ENCODE peak calls at places on chromosomes 2 and 18, in ten cellular contexts. K, L, S, J, E, M, U, V, D and R are unnamed samples.

GRCh38 chr2:3033315-3033714 is 344.3 kb downstream of the EIPR1 start:
- DNase-seq in L (no peak), S (no peak), U (no peak), V (no peak), J (no peak), M (no peak), K (no peak), D (no peak), E (no peak), R (peak; percentile 52)

GRCh38 chr2:201420442-201421113 is 30.7 kb downstream of the TRAK2 start:
- DNase-seq in K (peak; percentile 91), U (no peak), E (no peak), V (no peak), L (no peak), S (no peak), M (no peak), D (no peak), J (no peak), R (no peak)

GRCh38 chr2:121898483-121898882 is 143.0 kb downstream of the TSN start:
- DNase-seq in E (no peak), K (peak; percentile 41), M (no peak), L (no peak), D (no peak), V (no peak), S (no peak), J (no peak), U (no peak), R (no peak)

GRCh38 chr2:24409166-24409565 is 48.8 kb upstream of the ITSN2 start:
- DNase-seq in L (no peak), D (no peak), V (no peak), K (no peak), S (no peak), M (no peak), U (no peak), J (no peak), E (no peak), R (no peak)

GRCh38 chr2:176668879-176669395 is 399.7 kb downstream of the MTX2 start:
- DNase-seq in S (no peak), V (no peak), U (no peak), M (no peak), K (peak; percentile 5), E (no peak), J (no peak), D (no peak), L (no peak), R (no peak)

GRCh38 chr2:39715822-39716221 is 50.1 kb downstream of the TMEM178A start:
- DNase-seq in V (no peak), M (no peak), U (no peak), L (no peak), S (no peak), J (no peak), E (no peak), D (no peak), K (no peak), R (no peak)

GRCh38 chr18:51196116-51196810 is 1.2 kb downstream of the MEX3C start:
- DNase-seq in S (peak; percentile 16), D (peak; percentile 92), E (peak; percentile 32), J (no peak), M (peak; percentile 73), V (peak; percentile 93), L (peak; percentile 62), K (no peak), U (peak; percentile 52), R (no peak)

GRCh38 chr2:45353879-45354278 is 257.2 kb downstream of the SRBD1 start:
- DNase-seq in J (peak; percentile 51), S (no peak), E (no peak), U (no peak), M (no peak), D (no peak), L (no peak), V (no peak), K (peak; percentile 97), R (no peak)

GRCh38 chr2:218465987-218466633 is 47.2 kb downstream of the VIL1 start:
- DNase-seq in V (no peak), M (no peak), J (peak; percentile 34), S (peak; percentile 12), E (no peak), K (peak; percentile 52), L (no peak), D (no peak), U (no peak), R (no peak)

GRCh38 chr2:122390406-122390805 is 635.0 kb downstream of the TSN start:
- DNase-seq in U (no peak), L (no peak), D (no peak), E (no peak), J (no peak), S (no peak), V (no peak), M (no peak), K (no peak), R (no peak)

GRCh38 chr2:97849881-97850540 is 136.6 kb downstream of the ZAP70 start:
- DNase-seq in L (no peak), V (no peak), M (no peak), E (no peak), J (no peak), S (peak; percentile 24), K (no peak), U (no peak), D (no peak), R (no peak)

DNA sequence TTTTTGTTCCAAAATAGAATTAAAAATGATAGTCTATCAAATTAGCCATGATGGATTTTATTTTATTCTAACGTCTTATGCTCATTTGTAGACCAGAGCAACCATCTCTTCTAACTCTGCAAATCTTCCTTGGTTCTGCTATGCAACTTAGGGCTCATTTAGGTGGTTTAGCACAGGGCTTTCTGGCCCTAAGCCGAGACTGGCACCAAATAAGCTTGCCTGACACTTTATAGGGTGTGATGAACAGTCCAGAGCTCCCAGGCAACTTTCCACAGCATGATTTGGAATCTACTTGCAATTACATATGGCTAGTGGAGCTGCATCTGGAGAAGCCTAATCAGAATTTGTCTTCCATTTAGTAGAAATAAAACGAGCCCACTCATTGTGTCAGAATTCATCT is 698.4 kb downstream of the MBD2 start:
- DNase-seq in D (no peak), M (peak; percentile 67), L (no peak), J (no peak), E (no peak), V (no peak), K (no peak), S (no peak), U (no peak), R (no peak)
- H3K4me1 ChIP-seq in D (no peaks in the 10 kb centered on the region), M (no peaks in the 10 kb centered on the region), L (no peaks in the 10 kb centered on the region), J (no peaks in the 10 kb centered on the region), E (no peaks in the 10 kb centered on the region), V (no peaks in the 10 kb centered on the region), K (no peaks in the 10 kb centered on the region), S (no peaks in the 10 kb centered on the region), U (no peaks in the 10 kb centered on the region), R (no peaks in the 10 kb centered on the region)

GRCh38 chr2:85524567-85524923 is 14.4 kb upstream of the MAT2A start:
- DNase-seq in M (no peak), E (peak; percentile 62), L (no peak), U (peak; percentile 31), V (peak; percentile 48), K (no peak), J (no peak), D (no peak), S (peak; percentile 72), R (no peak)
- TF ChIP-seq POLR2A in M (no peak), E (no peak), L (no peak), U (no peak), V (no peak), K (no peak), J (no peak), D (no peak), S (no peak), R (no peak)

GRCh38 chr2:66432801-66433694 is 1.9 kb upstream of the MEIS1 start:
- DNase-seq in L (peak; percentile 86), M (peak; percentile 97), D (peak; percentile 92), J (peak; percentile 89), E (peak; percentile 83), K (peak; percentile 95), S (peak; percentile 90), U (peak; percentile 88), V (peak; percentile 82), R (no peak)

GRCh38 chr2:66433695-66433944 is 1.3 kb upstream of the MEIS1 start:
- DNase-seq in K (no peak), V (no peak), D (no peak), L (no peak), E (no peak), M (no peak), J (no peak), U (no peak), S (no peak), R (no peak)

GRCh38 chr2:66435549-66435875 is 587 bp downstream of the MEIS1 start:
- DNase-seq in L (no peak), U (no peak), D (no peak), M (no peak), V (no peak), S (peak; percentile 45), K (peak; percentile 58), E (no peak), J (no peak), R (no peak)

GRCh38 chr2:66434679-66435548 is at the start of gene MEIS1:
- DNase-seq in L (peak; percentile 90), J (peak; percentile 91), U (peak; percentile 90), D (peak; percentile 89), V (peak; percentile 90), M (peak; percentile 99), S (peak; percentile 91), K (peak; percentile 95), E (peak; percentile 92), R (peak; percentile 99)

DNA sequence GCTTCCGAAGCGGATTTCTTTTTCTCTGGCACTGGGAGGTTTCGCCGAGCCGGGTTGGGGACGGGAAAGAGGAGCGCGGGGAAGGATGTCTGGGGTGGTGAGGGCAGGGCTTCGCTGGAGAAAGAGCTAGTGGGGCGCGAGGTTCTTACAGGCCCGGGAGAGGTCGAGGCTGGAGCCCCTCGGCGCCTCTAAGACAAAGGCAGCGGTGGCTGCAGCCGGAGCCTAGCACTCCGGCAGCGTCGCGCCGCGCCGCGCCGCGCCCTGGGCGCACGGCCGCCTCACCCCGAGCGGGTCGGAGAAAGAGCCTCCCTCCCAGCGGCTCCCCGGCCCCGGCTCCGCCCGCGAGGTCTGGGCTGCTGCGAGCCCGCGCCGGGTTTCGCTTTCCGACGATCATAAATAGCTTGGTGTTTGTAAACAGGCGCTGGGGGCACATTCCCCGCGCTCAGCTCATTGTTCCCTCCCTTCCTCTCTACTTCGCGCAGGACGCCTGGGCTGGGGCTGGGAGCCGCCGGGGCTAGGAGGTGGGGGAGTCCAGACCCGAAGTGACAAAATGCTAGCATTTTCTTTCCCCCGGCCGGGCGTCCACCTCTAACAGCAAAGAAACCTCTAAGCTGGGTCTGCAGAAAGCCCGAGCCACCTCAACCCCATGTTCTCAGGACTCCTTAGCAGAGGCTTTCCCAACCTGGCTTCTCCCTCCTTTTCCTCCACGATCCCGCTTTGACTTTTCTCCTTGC is 813 bp upstream of the MEIS1 start:
- DNase-seq in E (peak; percentile 58), D (peak; percentile 91), U (peak; percentile 69), M (peak; percentile 88), V (peak; percentile 69), J (peak; percentile 33), L (no peak), K (peak; percentile 86), S (peak; percentile 52), R (no peak)
- TF ChIP-seq POLR2AphosphoS5 in E (no peak), D (peak; percentile 58), U (peak; percentile 71), M (peak; percentile 54), V (no peak), J (no peak), L (no peak), K (peak; percentile 72), S (no peak), R (no peak)

DNA sequence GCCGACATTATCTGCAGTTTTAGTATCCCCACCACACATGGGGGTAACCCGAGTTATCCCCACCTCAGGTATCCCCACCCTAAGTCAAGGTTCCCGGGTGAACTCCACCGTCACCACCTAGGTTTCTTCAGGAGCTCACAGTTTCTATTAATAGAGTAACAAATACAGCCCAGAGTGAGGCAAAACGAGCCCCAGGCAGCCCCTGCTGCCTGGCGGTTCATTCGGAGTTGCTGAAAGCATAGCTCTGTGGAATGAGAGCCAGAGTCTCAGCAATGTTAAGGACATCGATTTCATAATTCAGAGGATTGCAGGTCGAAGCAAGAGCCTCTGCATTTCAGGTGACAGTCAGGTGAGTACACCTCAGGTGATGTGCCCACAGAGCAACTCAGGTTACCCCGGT is 10.7 kb downstream of the SATB2 start:
- DNase-seq in L (no peak), M (no peak), V (no peak), D (peak; percentile 2), U (no peak), S (no peak), J (no peak), E (no peak), K (no peak), R (no peak)
- H3K4me1 ChIP-seq in L (no peaks in the 10 kb centered on the region), M (no peaks in the 10 kb centered on the region), V (no peaks in the 10 kb centered on the region), D (no peaks in the 10 kb centered on the region), U (no peaks in the 10 kb centered on the region), S (peaks cover 5% of the 10 kb centered on the region), J (no peaks in the 10 kb centered on the region), E (no peaks in the 10 kb centered on the region), K (no peaks in the 10 kb centered on the region), R (no peaks in the 10 kb centered on the region)